ENCODE peak calls at places on chromosome 18, in seven cellular contexts. One of them, this sample, is unnamed. For H3K27me3, the result is how much of the 10 kb centered on the place peaks cover.

GRCh38 chr18:36903215-36903928 is 74.4 kb downstream of the KIAA1328 start:
- DNase-seq in psoas muscle: no peak
- DNase-seq in adrenal gland: no peak
- DNase-seq in breast epithelium: no peak
- DNase-seq in hepatocyte: no peak
- DNase-seq in colonic mucosa: no peak
- DNase-seq in RWPE2: no peak
- DNase-seq in this sample: no peak

GRCh38 chr18:37544713-37545112 is 20.9 kb downstream of the CELF4 start:
- DNase-seq in psoas muscle: no peak
- DNase-seq in adrenal gland: no peak
- DNase-seq in breast epithelium: no peak
- DNase-seq in hepatocyte: no peak
- DNase-seq in colonic mucosa: no peak
- DNase-seq in RWPE2: no peak
- DNase-seq in this sample: no peak

GRCh38 chr18:46755315-46756171 is 1.3 kb downstream of the ST8SIA5 start:
- DNase-seq in psoas muscle: no peak
- DNase-seq in adrenal gland: peak
- DNase-seq in breast epithelium: no peak
- DNase-seq in hepatocyte: no peak
- DNase-seq in colonic mucosa: no peak
- DNase-seq in RWPE2: no peak
- DNase-seq in this sample: no peak

GRCh38 chr18:72727038-72727690 is 140.6 kb downstream of the NETO1 start:
- DNase-seq in psoas muscle: no peak
- DNase-seq in adrenal gland: no peak
- DNase-seq in breast epithelium: no peak
- DNase-seq in hepatocyte: no peak
- DNase-seq in colonic mucosa: no peak
- DNase-seq in RWPE2: no peak
- DNase-seq in this sample: no peak

GRCh38 chr18:9431296-9431695 is 44.0 kb upstream of the RALBP1 start:
- DNase-seq in psoas muscle: no peak
- DNase-seq in adrenal gland: no peak
- DNase-seq in breast epithelium: no peak
- DNase-seq in hepatocyte: no peak
- DNase-seq in colonic mucosa: no peak
- DNase-seq in RWPE2: no peak
- DNase-seq in this sample: no peak

GRCh38 chr18:11154369-11154982 is 5.1 kb upstream of the PIEZO2 start:
- DNase-seq in psoas muscle: no peak
- DNase-seq in adrenal gland: no peak
- DNase-seq in breast epithelium: no peak
- DNase-seq in hepatocyte: peak
- DNase-seq in colonic mucosa: no peak
- DNase-seq in RWPE2: no peak
- DNase-seq in this sample: no peak

GRCh38 chr18:77701977-77702376 is 452.3 kb downstream of the GALR1 start:
- DNase-seq in psoas muscle: no peak
- DNase-seq in adrenal gland: no peak
- DNase-seq in breast epithelium: no peak
- DNase-seq in hepatocyte: no peak
- DNase-seq in colonic mucosa: no peak
- DNase-seq in RWPE2: no peak
- DNase-seq in this sample: no peak

GRCh38 chr18:55857961-55858360 is 270.0 kb upstream of the TCF4 start:
- DNase-seq in psoas muscle: no peak
- DNase-seq in adrenal gland: no peak
- DNase-seq in breast epithelium: no peak
- DNase-seq in hepatocyte: no peak
- DNase-seq in colonic mucosa: no peak
- DNase-seq in RWPE2: no peak
- DNase-seq in this sample: no peak

GRCh38 chr18:63409301-63409700 is 13.0 kb downstream of the VPS4B start:
- DNase-seq in psoas muscle: no peak
- DNase-seq in adrenal gland: no peak
- DNase-seq in breast epithelium: no peak
- DNase-seq in hepatocyte: no peak
- DNase-seq in colonic mucosa: no peak
- DNase-seq in RWPE2: no peak
- DNase-seq in this sample: no peak

GRCh38 chr18:49135871-49136270 is 185.1 kb upstream of the SMAD7 start:
- DNase-seq in psoas muscle: no peak
- DNase-seq in adrenal gland: peak
- DNase-seq in breast epithelium: no peak
- DNase-seq in hepatocyte: peak
- DNase-seq in colonic mucosa: no peak
- DNase-seq in RWPE2: no peak
- DNase-seq in this sample: no peak

GRCh38 chr18:10727477-10727876 is 201.7 kb downstream of the NAPG start:
- DNase-seq in psoas muscle: no peak
- DNase-seq in adrenal gland: no peak
- DNase-seq in breast epithelium: no peak
- DNase-seq in hepatocyte: no peak
- DNase-seq in colonic mucosa: no peak
- DNase-seq in RWPE2: no peak
- DNase-seq in this sample: no peak

GRCh38 chr18:32482117-32482516 is 11.4 kb upstream of the GAREM1 start:
- DNase-seq in psoas muscle: no peak
- DNase-seq in adrenal gland: no peak
- DNase-seq in breast epithelium: no peak
- DNase-seq in hepatocyte: no peak
- DNase-seq in colonic mucosa: no peak
- DNase-seq in RWPE2: no peak
- DNase-seq in this sample: no peak
- TF ChIP-seq CTCF in psoas muscle: no peak
- TF ChIP-seq CTCF in adrenal gland: no peak
- TF ChIP-seq CTCF in breast epithelium: no peak
- TF ChIP-seq CTCF in hepatocyte: no peak
- TF ChIP-seq CTCF in colonic mucosa: no peak
- TF ChIP-seq CTCF in RWPE2: no peak
- TF ChIP-seq CTCF in this sample: no peak

DNA sequence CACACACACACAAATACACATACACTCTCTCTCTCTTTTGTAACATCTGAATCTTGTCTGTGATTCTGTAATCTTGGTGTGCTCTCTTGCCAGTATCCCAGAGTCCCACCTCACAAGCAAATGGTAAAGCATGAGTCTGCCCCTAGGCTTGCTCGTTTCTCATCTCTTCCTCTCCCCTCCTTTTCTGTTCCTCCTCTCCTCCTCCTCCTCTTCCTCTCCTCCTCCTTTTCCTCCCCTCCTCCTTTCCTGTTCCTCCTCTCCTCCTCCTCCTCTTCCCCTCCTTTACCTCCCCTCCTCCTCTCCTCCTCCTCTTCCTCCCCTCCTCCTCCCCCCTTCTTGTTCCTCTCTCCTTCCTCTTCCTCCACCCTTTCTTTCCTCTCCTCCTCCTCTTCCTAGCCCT is 59.0 kb downstream of the TNFRSF11A start:
- DNase-seq in psoas muscle: no peak
- DNase-seq in adrenal gland: no peak
- DNase-seq in breast epithelium: no peak
- DNase-seq in hepatocyte: no peak
- DNase-seq in colonic mucosa: no peak
- DNase-seq in RWPE2: no peak
- DNase-seq in this sample: no peak
- H3K4me3 ChIP-seq in psoas muscle: no peak
- H3K4me3 ChIP-seq in adrenal gland: no peak
- H3K4me3 ChIP-seq in breast epithelium: peak
- H3K4me3 ChIP-seq in hepatocyte: no peak
- H3K4me3 ChIP-seq in colonic mucosa: no peak
- H3K4me3 ChIP-seq in RWPE2: no peak
- H3K4me3 ChIP-seq in this sample: no peak

GRCh38 chr18:57422313-57422872 is 12.8 kb upstream of the ONECUT2 start:
- DNase-seq in psoas muscle: no peak
- DNase-seq in adrenal gland: no peak
- DNase-seq in breast epithelium: no peak
- DNase-seq in hepatocyte: no peak
- DNase-seq in colonic mucosa: no peak
- DNase-seq in RWPE2: no peak
- DNase-seq in this sample: no peak
- H3K27me3 ChIP-seq in psoas muscle: under half
- H3K27me3 ChIP-seq in adrenal gland: under half
- H3K27me3 ChIP-seq in breast epithelium: under half
- H3K27me3 ChIP-seq in hepatocyte: under half
- H3K27me3 ChIP-seq in colonic mucosa: under half
- H3K27me3 ChIP-seq in RWPE2: under half
- H3K27me3 ChIP-seq in this sample: under half

GRCh38 chr18:24543408-24544140 is 83.1 kb downstream of the HRH4 start:
- DNase-seq in psoas muscle: no peak
- DNase-seq in adrenal gland: no peak
- DNase-seq in breast epithelium: no peak
- DNase-seq in hepatocyte: no peak
- DNase-seq in colonic mucosa: no peak
- DNase-seq in RWPE2: no peak
- DNase-seq in this sample: no peak
- TF ChIP-seq CTCF in psoas muscle: no peak
- TF ChIP-seq CTCF in adrenal gland: no peak
- TF ChIP-seq CTCF in breast epithelium: no peak
- TF ChIP-seq CTCF in hepatocyte: no peak
- TF ChIP-seq CTCF in colonic mucosa: no peak
- TF ChIP-seq CTCF in RWPE2: no peak
- TF ChIP-seq CTCF in this sample: no peak

GRCh38 chr18:13532406-13533075 is 193.8 kb downstream of the FAM210A start:
- DNase-seq in psoas muscle: no peak
- DNase-seq in adrenal gland: no peak
- DNase-seq in breast epithelium: no peak
- DNase-seq in hepatocyte: no peak
- DNase-seq in colonic mucosa: peak
- DNase-seq in RWPE2: no peak
- DNase-seq in this sample: no peak
- H3K4me3 ChIP-seq in psoas muscle: no peak
- H3K4me3 ChIP-seq in adrenal gland: no peak
- H3K4me3 ChIP-seq in breast epithelium: no peak
- H3K4me3 ChIP-seq in hepatocyte: no peak
- H3K4me3 ChIP-seq in colonic mucosa: no peak
- H3K4me3 ChIP-seq in RWPE2: no peak
- H3K4me3 ChIP-seq in this sample: no peak

GRCh38 chr18:35155403-35156117 is 85.3 kb upstream of the ZNF397 start:
- DNase-seq in psoas muscle: no peak
- DNase-seq in adrenal gland: peak
- DNase-seq in breast epithelium: no peak
- DNase-seq in hepatocyte: no peak
- DNase-seq in colonic mucosa: no peak
- DNase-seq in RWPE2: no peak
- DNase-seq in this sample: no peak

GRCh38 chr18:35161934-35162333 is 78.9 kb upstream of the ZNF397 start:
- DNase-seq in psoas muscle: no peak
- DNase-seq in adrenal gland: no peak
- DNase-seq in breast epithelium: no peak
- DNase-seq in hepatocyte: no peak
- DNase-seq in colonic mucosa: no peak
- DNase-seq in RWPE2: no peak
- DNase-seq in this sample: no peak

GRCh38 chr18:35162995-35163394 is 77.8 kb upstream of the ZNF397 start:
- DNase-seq in psoas muscle: no peak
- DNase-seq in adrenal gland: no peak
- DNase-seq in breast epithelium: no peak
- DNase-seq in hepatocyte: no peak
- DNase-seq in colonic mucosa: no peak
- DNase-seq in RWPE2: no peak
- DNase-seq in this sample: no peak

GRCh38 chr18:35159782-35160181 is 81.1 kb upstream of the ZNF397 start:
- DNase-seq in psoas muscle: no peak
- DNase-seq in adrenal gland: no peak
- DNase-seq in breast epithelium: no peak
- DNase-seq in hepatocyte: no peak
- DNase-seq in colonic mucosa: no peak
- DNase-seq in RWPE2: no peak
- DNase-seq in this sample: no peak

DNA sequence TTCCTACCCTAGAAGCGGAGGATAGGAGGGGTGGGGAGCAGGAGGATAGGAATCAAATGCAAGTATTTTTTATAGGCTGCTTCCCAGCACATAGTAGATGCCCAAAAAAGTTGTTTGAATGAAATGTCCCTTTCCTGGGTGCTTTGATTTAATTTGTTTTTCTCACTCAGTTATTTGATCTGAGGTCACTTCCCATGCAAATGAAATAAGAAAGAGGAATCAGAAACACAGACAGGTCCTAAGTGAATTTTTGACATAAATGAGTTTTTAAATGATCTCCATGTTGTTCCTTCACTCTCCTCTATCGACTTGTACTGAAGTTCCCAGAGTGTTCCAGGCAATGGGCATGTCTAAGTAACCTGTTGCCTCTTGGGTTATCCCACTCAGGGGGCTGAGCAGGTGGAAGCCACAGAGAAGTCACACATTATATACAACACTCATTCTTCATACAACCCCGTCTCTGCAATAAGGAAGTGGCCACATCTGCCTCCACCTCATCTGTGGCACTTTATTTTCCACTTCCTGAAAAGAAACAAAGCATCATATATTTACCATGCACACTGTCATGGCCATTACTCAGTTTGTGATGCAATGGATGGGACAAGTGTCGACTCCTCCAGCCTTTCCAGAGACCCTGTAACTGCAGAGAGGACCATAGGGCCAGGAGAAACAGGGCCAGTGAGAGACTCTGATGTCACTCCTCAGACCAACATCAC is 81.9 kb upstream of the ZNF397 start:
- DNase-seq in psoas muscle: no peak
- DNase-seq in adrenal gland: no peak
- DNase-seq in breast epithelium: no peak
- DNase-seq in hepatocyte: no peak
- DNase-seq in colonic mucosa: no peak
- DNase-seq in RWPE2: no peak
- DNase-seq in this sample: no peak
- H3K27me3 ChIP-seq in psoas muscle: under half
- H3K27me3 ChIP-seq in adrenal gland: under half
- H3K27me3 ChIP-seq in breast epithelium: under half
- H3K27me3 ChIP-seq in hepatocyte: under half
- H3K27me3 ChIP-seq in colonic mucosa: under half
- H3K27me3 ChIP-seq in RWPE2: under half
- H3K27me3 ChIP-seq in this sample: under half

DNA sequence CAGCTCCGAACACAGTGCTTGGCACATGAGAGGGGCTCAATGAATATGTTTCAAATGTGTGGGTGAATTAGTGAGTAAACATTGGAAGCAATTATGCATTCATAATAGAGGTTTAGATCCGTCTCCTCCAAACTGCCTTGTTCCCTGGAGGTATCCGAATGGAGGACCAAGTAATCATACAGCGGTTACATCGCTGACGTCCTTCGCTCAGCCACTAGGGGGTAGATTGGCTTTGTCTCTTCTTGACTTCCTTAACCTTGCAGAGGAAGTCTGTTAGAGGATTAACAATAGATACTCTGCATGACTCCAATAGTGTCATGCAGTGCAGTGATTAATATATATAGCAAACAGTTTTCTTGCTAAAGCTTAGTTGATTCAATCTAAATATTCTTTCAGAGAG is 517.0 kb downstream of the PTPRM start:
- DNase-seq in psoas muscle: no peak
- DNase-seq in adrenal gland: peak
- DNase-seq in breast epithelium: no peak
- DNase-seq in hepatocyte: peak
- DNase-seq in colonic mucosa: peak
- DNase-seq in RWPE2: no peak
- DNase-seq in this sample: peak
- TF ChIP-seq CTCF in psoas muscle: peak
- TF ChIP-seq CTCF in adrenal gland: peak
- TF ChIP-seq CTCF in breast epithelium: no peak
- TF ChIP-seq CTCF in hepatocyte: peak
- TF ChIP-seq CTCF in colonic mucosa: no peak
- TF ChIP-seq CTCF in RWPE2: peak
- TF ChIP-seq CTCF in this sample: peak